ENCODE peak calls at places on chromosomes 11 and 22, in five cellular contexts. I is fibroblast of lung, P is tibial nerve, D is T-helper 2 cell, C is neuronal stem cell. L is an unnamed sample.

GRCh38 chr11:39461065-39461464 is 1998.4 kb downstream of the LRRC4C start:
- DNase-seq in I (no peak), D (no peak), P (no peak), C (no peak), L (no peak)

GRCh38 chr11:120182790-120183491 is 27.9 kb upstream of the OAF start:
- DNase-seq in I (no peak), C (no peak), P (no peak), D (no peak), L (no peak)

GRCh38 chr22:47918276-47918928 is 1156.0 kb downstream of the TBC1D22A start:
- DNase-seq in I (no peak), P (no peak), D (no peak), C (no peak), L (no peak)

GRCh38 chr22:35443338-35443737 is 43.4 kb downstream of the MCM5 start:
- DNase-seq in D (no peak), I (no peak), C (no peak), P (no peak), L (no peak)

GRCh38 chr11:77592727-77593126 is 3.0 kb downstream of the AQP11 start:
- DNase-seq in I (no peak), C (no peak), D (no peak), P (no peak), L (no peak)

GRCh38 chr22:20405931-20406685 is 12.2 kb downstream of the ZNF74 start:
- DNase-seq in I (no peak), C (no peak), D (no peak), P (no peak), L (no peak)

GRCh38 chr11:79363261-79363660 is 77.6 kb downstream of the TENM4 start:
- DNase-seq in I (peak; percentile 58), C (no peak), P (no peak), D (no peak), L (no peak)

GRCh38 chr22:21726650-21727049 is 8.9 kb downstream of the YPEL1 start:
- DNase-seq in C (no peak), P (no peak), I (no peak), D (no peak), L (no peak)

GRCh38 chr11:77619576-77620198 is 17.9 kb downstream of the CLNS1A start:
- DNase-seq in D (no peak), C (peak; percentile 39), P (no peak), I (peak; percentile 42), L (no peak)

GRCh38 chr11:117823294-117823940 is 1.1 kb downstream of the FXYD2 start:
- DNase-seq in P (no peak), I (no peak), C (no peak), D (no peak), L (peak; percentile 27)

GRCh38 chr11:125404136-125404810 is 91.8 kb downstream of the FEZ1 start:
- DNase-seq in D (no peak), I (no peak), P (no peak), C (peak; percentile 60), L (no peak)

GRCh38 chr11:67486481-67487195 is 3.8 kb downstream of the AIP start:
- DNase-seq in D (no peak), I (no peak), C (no peak), P (no peak), L (no peak)

GRCh38 chr22:30397656-30398635 is 1.1 kb downstream of the SEC14L2 start:
- DNase-seq in C (no peak), D (no peak), I (no peak), P (no peak), L (no peak)

GRCh38 chr11:111957663-111958415 is 20.7 kb downstream of the DIXDC1 start:
- DNase-seq in P (no peak), D (no peak), I (no peak), C (no peak), L (no peak)

GRCh38 chr11:74777877-74778276 is 29.2 kb downstream of the RNF169 start:
- DNase-seq in I (no peak), P (no peak), C (no peak), D (no peak), L (no peak)

GRCh38 chr11:71998649-71999310 is at the start of gene IL18BP:
- DNase-seq in C (no peak), D (no peak), I (no peak), P (no peak), L (no peak)

GRCh38 chr11:130852589-130852988 is 63.7 kb downstream of the SNX19 start:
- DNase-seq in I (no peak), P (no peak), C (no peak), D (no peak), L (no peak)

GRCh38 chr11:42482822-42483221 is 829.0 kb upstream of the API5 start:
- DNase-seq in D (no peak), I (no peak), C (no peak), P (no peak), L (no peak)

GRCh38 chr11:94766656-94767291 is 1.4 kb upstream of the AMOTL1 start:
- DNase-seq in I (no peak), D (no peak), C (no peak), P (no peak), L (no peak)

GRCh38 chr11:81658722-81659121 is 1074.9 kb downstream of the FAM181B start:
- DNase-seq in P (no peak), D (no peak), I (peak; percentile 5), C (no peak), L (peak; percentile 21)

GRCh38 chr11:8262552-8263108 is 1.0 kb downstream of the LMO1 start:
- DNase-seq in D (no peak), P (no peak), C (peak; percentile 81), I (peak; percentile 79), L (peak; percentile 40)

GRCh38 chr11:64711138-64711943 is 11.7 kb downstream of the NRXN2 start:
- DNase-seq in I (no peak), C (peak; percentile 62), D (no peak), P (no peak), L (no peak)

GRCh38 chr11:112844530-112844929 is 116.7 kb upstream of the NCAM1 start:
- DNase-seq in I (peak; percentile 4), C (peak; percentile 48), D (no peak), P (no peak), L (no peak)

GRCh38 chr11:22338465-22338810 is 257 bp downstream of the SLC17A6 start:
- DNase-seq in D (no peak), I (no peak), P (no peak), C (no peak), L (no peak)

GRCh38 chr11:9473408-9473807 is 12.6 kb downstream of the ZNF143 start:
- DNase-seq in P (no peak), C (no peak), I (no peak), D (no peak), L (peak; percentile 2)

GRCh38 chr11:21066030-21066429 is 396.6 kb downstream of the NELL1 start:
- DNase-seq in I (no peak), C (no peak), D (no peak), P (no peak), L (no peak)

GRCh38 chr22:39683639-39684038 is 113.1 kb downstream of the CACNA1I start:
- DNase-seq in I (no peak), D (no peak), P (no peak), C (no peak), L (no peak)

GRCh38 chr22:20015971-20016733 is 471 bp downstream of the ARVCF start:
- DNase-seq in I (no peak), D (peak; percentile 22), P (no peak), C (no peak), L (no peak)

GRCh38 chr11:58498464-58498863 is 9.4 kb downstream of the OR5B21 start:
- DNase-seq in I (peak; percentile 16), D (no peak), P (no peak), C (no peak), L (no peak)

GRCh38 chr22:35986085-35986484 is 42.5 kb downstream of the RBFOX2 start:
- DNase-seq in C (no peak), D (no peak), I (peak; percentile 76), P (no peak), L (peak; percentile 21)

GRCh38 chr11:11535611-11536010 is 86.2 kb downstream of the GALNT18 start:
- DNase-seq in I (no peak), P (no peak), D (no peak), C (no peak), L (no peak)

GRCh38 chr11:130282111-130282510 is 32.6 kb downstream of the ZBTB44 start:
- DNase-seq in I (no peak), P (no peak), C (no peak), D (no peak), L (no peak)

GRCh38 chr11:134413334-134414035 is 1.4 kb upstream of the B3GAT1 start:
- DNase-seq in D (no peak), C (no peak), P (no peak), I (no peak), L (no peak)

GRCh38 chr22:25966448-25966913 is 202.8 kb upstream of the SEZ6L start:
- DNase-seq in C (no peak), I (no peak), P (no peak), D (no peak), L (no peak)

GRCh38 chr11:60363542-60364525 is 14.5 kb upstream of the MS4A7 start:
- DNase-seq in I (peak; percentile 13), P (peak; percentile 46), C (peak; percentile 72), D (peak; percentile 24), L (peak; percentile 59)

GRCh38 chr11:96279421-96280290 is 63.3 kb downstream of the MAML2 start:
- DNase-seq in I (peak; percentile 74), C (no peak), D (no peak), P (no peak), L (peak; percentile 60)

GRCh38 chr11:117473692-117474091 is 146.0 kb downstream of the CEP164 start:
- DNase-seq in C (no peak), D (no peak), I (no peak), P (no peak), L (no peak)

GRCh38 chr11:63551889-63552266 is 11.3 kb downstream of the PLAAT2 start:
- DNase-seq in D (no peak), C (no peak), P (no peak), I (no peak), L (no peak)

GRCh38 chr11:5967708-5968107 is 586 bp downstream of the OR56A5 start:
- DNase-seq in I (no peak), D (no peak), P (no peak), C (no peak), L (no peak)

GRCh38 chr11:31986201-31986889 is 104.5 kb upstream of the RCN1 start:
- DNase-seq in C (no peak), D (no peak), I (peak; percentile 9), P (no peak), L (no peak)

L was measured in brain microvascular endothelial cell.